ENCODE peak calls at places on chromosomes 3 and 15, in eight cellular contexts. One of them, this sample, is unnamed.

GRCh38 chr3:104392327-104392726 is 974.4 kb upstream of the ALCAM start:
- DNase-seq in Panc1: no peak
- DNase-seq in HL-60: no peak
- DNase-seq in SK-N-SH: no peak
- DNase-seq in stomach: no peak
- DNase-seq in K562: no peak
- DNase-seq in GM12891: no peak
- DNase-seq in suprapubic skin: no peak
- DNase-seq in this sample: no peak

GRCh38 chr15:40743921-40744809 is 10.9 kb downstream of the RMDN3 start:
- DNase-seq in Panc1: no peak
- DNase-seq in HL-60: peak
- DNase-seq in SK-N-SH: no peak
- DNase-seq in stomach: no peak
- DNase-seq in K562: peak
- DNase-seq in GM12891: no peak
- DNase-seq in suprapubic skin: peak
- DNase-seq in this sample: no peak

GRCh38 chr3:53188720-53189119 is 27.7 kb downstream of the PRKCD start:
- DNase-seq in Panc1: no peak
- DNase-seq in HL-60: no peak
- DNase-seq in SK-N-SH: no peak
- DNase-seq in stomach: no peak
- DNase-seq in K562: no peak
- DNase-seq in GM12891: no peak
- DNase-seq in suprapubic skin: no peak
- DNase-seq in this sample: no peak

GRCh38 chr3:196662033-196662432 is 22.5 kb downstream of the NRROS start:
- DNase-seq in Panc1: no peak
- DNase-seq in HL-60: no peak
- DNase-seq in SK-N-SH: no peak
- DNase-seq in stomach: no peak
- DNase-seq in K562: no peak
- DNase-seq in GM12891: no peak
- DNase-seq in suprapubic skin: no peak
- DNase-seq in this sample: no peak

GRCh38 chr3:154122912-154123559 is 1.8 kb downstream of the ARHGEF26 start:
- DNase-seq in Panc1: no peak
- DNase-seq in HL-60: no peak
- DNase-seq in SK-N-SH: no peak
- DNase-seq in stomach: no peak
- DNase-seq in K562: no peak
- DNase-seq in GM12891: no peak
- DNase-seq in suprapubic skin: no peak
- DNase-seq in this sample: peak

GRCh38 chr3:73094951-73095350 is 33.5 kb downstream of the EBLN2 start:
- DNase-seq in Panc1: no peak
- DNase-seq in HL-60: no peak
- DNase-seq in SK-N-SH: no peak
- DNase-seq in stomach: no peak
- DNase-seq in K562: no peak
- DNase-seq in GM12891: no peak
- DNase-seq in suprapubic skin: no peak
- DNase-seq in this sample: no peak

GRCh38 chr3:19815805-19816204 is 118.2 kb downstream of the EFHB start:
- DNase-seq in Panc1: no peak
- DNase-seq in HL-60: no peak
- DNase-seq in SK-N-SH: no peak
- DNase-seq in stomach: no peak
- DNase-seq in K562: no peak
- DNase-seq in GM12891: no peak
- DNase-seq in suprapubic skin: no peak
- DNase-seq in this sample: no peak

GRCh38 chr3:171602072-171602471 is 141.9 kb upstream of the TNIK start:
- DNase-seq in Panc1: no peak
- DNase-seq in HL-60: no peak
- DNase-seq in SK-N-SH: no peak
- DNase-seq in stomach: no peak
- DNase-seq in K562: no peak
- DNase-seq in GM12891: no peak
- DNase-seq in suprapubic skin: no peak
- DNase-seq in this sample: no peak

GRCh38 chr3:13088020-13089006 is 15.1 kb upstream of the IQSEC1 start:
- DNase-seq in Panc1: no peak
- DNase-seq in HL-60: no peak
- DNase-seq in SK-N-SH: no peak
- DNase-seq in stomach: no peak
- DNase-seq in K562: no peak
- DNase-seq in GM12891: no peak
- DNase-seq in suprapubic skin: no peak
- DNase-seq in this sample: no peak

GRCh38 chr3:161096771-161097367 is 8.3 kb downstream of the B3GALNT1 start:
- DNase-seq in Panc1: no peak
- DNase-seq in HL-60: no peak
- DNase-seq in SK-N-SH: peak
- DNase-seq in stomach: peak
- DNase-seq in K562: no peak
- DNase-seq in GM12891: no peak
- DNase-seq in suprapubic skin: no peak
- DNase-seq in this sample: no peak

GRCh38 chr15:89137926-89138325 is 49.7 kb downstream of the ABHD2 start:
- DNase-seq in Panc1: no peak
- DNase-seq in HL-60: no peak
- DNase-seq in SK-N-SH: no peak
- DNase-seq in stomach: no peak
- DNase-seq in K562: no peak
- DNase-seq in GM12891: no peak
- DNase-seq in suprapubic skin: no peak
- DNase-seq in this sample: no peak

GRCh38 chr15:89139613-89140499 is 51.6 kb downstream of the ABHD2 start:
- DNase-seq in Panc1: no peak
- DNase-seq in HL-60: no peak
- DNase-seq in SK-N-SH: peak
- DNase-seq in stomach: no peak
- DNase-seq in K562: no peak
- DNase-seq in GM12891: no peak
- DNase-seq in suprapubic skin: no peak
- DNase-seq in this sample: no peak

GRCh38 chr15:89136818-89137772 is 48.8 kb downstream of the ABHD2 start:
- DNase-seq in Panc1: no peak
- DNase-seq in HL-60: no peak
- DNase-seq in SK-N-SH: no peak
- DNase-seq in stomach: no peak
- DNase-seq in K562: no peak
- DNase-seq in GM12891: no peak
- DNase-seq in suprapubic skin: no peak
- DNase-seq in this sample: no peak

GRCh38 chr15:89140595-89140994 is 52.3 kb downstream of the ABHD2 start:
- DNase-seq in Panc1: no peak
- DNase-seq in HL-60: no peak
- DNase-seq in SK-N-SH: no peak
- DNase-seq in stomach: no peak
- DNase-seq in K562: no peak
- DNase-seq in GM12891: no peak
- DNase-seq in suprapubic skin: no peak
- DNase-seq in this sample: no peak

DNA sequence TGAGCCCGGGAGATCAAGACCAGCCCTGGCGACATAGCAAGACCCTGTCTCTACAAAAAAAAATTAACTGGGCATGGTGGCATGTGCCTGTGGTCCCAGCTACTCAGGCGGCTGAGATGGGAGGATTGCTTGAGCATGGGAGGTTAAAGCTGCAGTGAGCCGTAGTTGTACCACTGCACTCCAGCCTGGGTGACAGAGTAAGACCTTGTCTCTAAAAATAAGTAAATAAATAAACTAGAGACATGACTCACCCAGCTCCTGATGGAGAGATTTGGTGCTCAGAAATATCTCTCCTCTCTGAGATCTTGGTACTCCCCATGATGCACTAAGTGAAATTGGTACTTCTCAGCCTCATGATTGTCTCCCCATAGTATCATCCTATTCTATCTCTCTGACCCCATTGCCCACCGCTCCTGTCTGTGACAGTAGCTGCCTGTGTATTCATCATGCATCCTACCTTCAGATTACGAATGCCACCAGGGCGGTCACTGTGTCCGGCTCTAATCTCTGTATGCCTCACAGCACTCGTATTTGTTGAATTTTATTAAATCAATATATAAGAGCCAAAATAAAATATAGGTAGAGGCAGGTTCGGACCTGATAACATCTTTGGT is 50.9 kb downstream of the ABHD2 start:
- DNase-seq in Panc1: no peak
- DNase-seq in HL-60: no peak
- DNase-seq in SK-N-SH: no peak
- DNase-seq in stomach: no peak
- DNase-seq in K562: no peak
- DNase-seq in GM12891: no peak
- DNase-seq in suprapubic skin: no peak
- DNase-seq in this sample: no peak
- TF ChIP-seq POLR2AphosphoS5 in Panc1: no peak
- TF ChIP-seq POLR2AphosphoS5 in HL-60: no peak
- TF ChIP-seq POLR2AphosphoS5 in SK-N-SH: no peak
- TF ChIP-seq POLR2AphosphoS5 in stomach: no peak
- TF ChIP-seq POLR2AphosphoS5 in K562: no peak
- TF ChIP-seq POLR2AphosphoS5 in GM12891: no peak
- TF ChIP-seq POLR2AphosphoS5 in suprapubic skin: no peak
- TF ChIP-seq POLR2AphosphoS5 in this sample: no peak

GRCh38 chr3:124826703-124827102 is 60.5 kb downstream of the ITGB5 start:
- DNase-seq in Panc1: peak
- DNase-seq in HL-60: no peak
- DNase-seq in SK-N-SH: no peak
- DNase-seq in stomach: no peak
- DNase-seq in K562: no peak
- DNase-seq in GM12891: no peak
- DNase-seq in suprapubic skin: no peak
- DNase-seq in this sample: peak
- TF ChIP-seq POLR2AphosphoS5 in Panc1: no peak
- TF ChIP-seq POLR2AphosphoS5 in HL-60: no peak
- TF ChIP-seq POLR2AphosphoS5 in SK-N-SH: no peak
- TF ChIP-seq POLR2AphosphoS5 in stomach: no peak
- TF ChIP-seq POLR2AphosphoS5 in K562: no peak
- TF ChIP-seq POLR2AphosphoS5 in GM12891: no peak
- TF ChIP-seq POLR2AphosphoS5 in suprapubic skin: no peak
- TF ChIP-seq POLR2AphosphoS5 in this sample: peak

GRCh38 chr3:58010562-58010961 is 2.3 kb downstream of the FLNB start:
- DNase-seq in Panc1: no peak
- DNase-seq in HL-60: no peak
- DNase-seq in SK-N-SH: peak
- DNase-seq in stomach: no peak
- DNase-seq in K562: no peak
- DNase-seq in GM12891: no peak
- DNase-seq in suprapubic skin: no peak
- DNase-seq in this sample: no peak

GRCh38 chr3:58009749-58010535 is 1.7 kb downstream of the FLNB start:
- DNase-seq in Panc1: no peak
- DNase-seq in HL-60: no peak
- DNase-seq in SK-N-SH: no peak
- DNase-seq in stomach: peak
- DNase-seq in K562: no peak
- DNase-seq in GM12891: no peak
- DNase-seq in suprapubic skin: no peak
- DNase-seq in this sample: peak

GRCh38 chr3:58009026-58009748 is 965 bp downstream of the FLNB start:
- DNase-seq in Panc1: no peak
- DNase-seq in HL-60: no peak
- DNase-seq in SK-N-SH: peak
- DNase-seq in stomach: peak
- DNase-seq in K562: peak
- DNase-seq in GM12891: peak
- DNase-seq in suprapubic skin: peak
- DNase-seq in this sample: no peak

GRCh38 chr3:58006661-58007060 is 1.6 kb upstream of the FLNB start:
- DNase-seq in Panc1: no peak
- DNase-seq in HL-60: no peak
- DNase-seq in SK-N-SH: no peak
- DNase-seq in stomach: no peak
- DNase-seq in K562: no peak
- DNase-seq in GM12891: no peak
- DNase-seq in suprapubic skin: no peak
- DNase-seq in this sample: no peak

GRCh38 chr3:58008140-58009025 is at the start of gene FLNB:
- DNase-seq in Panc1: no peak
- DNase-seq in HL-60: peak
- DNase-seq in SK-N-SH: peak
- DNase-seq in stomach: peak
- DNase-seq in K562: peak
- DNase-seq in GM12891: peak
- DNase-seq in suprapubic skin: no peak
- DNase-seq in this sample: peak
- TF ChIP-seq POLR2AphosphoS5 in Panc1: peak
- TF ChIP-seq POLR2AphosphoS5 in HL-60: peak
- TF ChIP-seq POLR2AphosphoS5 in SK-N-SH: peak
- TF ChIP-seq POLR2AphosphoS5 in stomach: peak
- TF ChIP-seq POLR2AphosphoS5 in K562: no peak
- TF ChIP-seq POLR2AphosphoS5 in GM12891: peak
- TF ChIP-seq POLR2AphosphoS5 in suprapubic skin: no peak
- TF ChIP-seq POLR2AphosphoS5 in this sample: peak

DNA sequence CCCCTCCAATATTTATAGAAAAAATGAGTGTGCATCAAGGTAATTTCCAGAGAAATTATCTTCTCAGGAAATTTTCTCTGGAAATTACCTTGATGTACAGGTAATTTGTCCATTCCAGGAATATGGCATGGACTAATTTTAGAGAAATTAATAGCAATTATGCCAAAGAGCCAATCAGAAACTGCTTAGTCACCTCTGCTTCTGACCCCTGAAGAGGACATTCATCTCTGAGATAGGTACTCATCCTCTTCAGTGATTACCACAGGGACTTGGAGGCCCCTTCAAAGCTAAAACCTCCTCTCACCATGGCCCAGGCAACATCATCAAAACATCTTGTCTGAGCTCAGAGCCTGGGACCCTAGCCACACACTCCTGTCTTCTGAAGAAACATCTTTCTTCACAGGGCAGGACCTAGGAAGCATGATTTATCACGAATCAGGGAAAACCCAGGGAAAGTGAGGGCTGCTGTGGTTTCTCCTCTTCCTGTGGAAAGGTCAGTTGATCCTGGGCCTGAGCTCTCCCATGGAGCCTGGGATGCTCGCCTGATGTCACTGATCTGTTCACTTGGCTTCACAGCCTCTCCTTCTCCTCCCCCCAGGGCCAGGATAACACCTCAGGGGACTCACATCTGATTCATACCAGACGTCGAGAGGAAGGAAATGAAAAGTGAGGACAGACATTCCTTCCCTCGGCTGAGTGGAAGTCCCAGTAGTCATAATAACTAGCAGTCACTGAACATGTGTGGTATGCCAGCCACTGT is 210.5 kb downstream of the DTWD1 start:
- DNase-seq in Panc1: no peak
- DNase-seq in HL-60: no peak
- DNase-seq in SK-N-SH: no peak
- DNase-seq in stomach: no peak
- DNase-seq in K562: no peak
- DNase-seq in GM12891: no peak
- DNase-seq in suprapubic skin: peak
- DNase-seq in this sample: no peak
- TF ChIP-seq POLR2AphosphoS5 in Panc1: no peak
- TF ChIP-seq POLR2AphosphoS5 in HL-60: peak
- TF ChIP-seq POLR2AphosphoS5 in SK-N-SH: no peak
- TF ChIP-seq POLR2AphosphoS5 in stomach: no peak
- TF ChIP-seq POLR2AphosphoS5 in K562: no peak
- TF ChIP-seq POLR2AphosphoS5 in GM12891: no peak
- TF ChIP-seq POLR2AphosphoS5 in suprapubic skin: no peak
- TF ChIP-seq POLR2AphosphoS5 in this sample: no peak

GRCh38 chr3:117191245-117191644 is 481.7 kb downstream of the TUSC7 start:
- DNase-seq in Panc1: no peak
- DNase-seq in HL-60: no peak
- DNase-seq in SK-N-SH: no peak
- DNase-seq in stomach: no peak
- DNase-seq in K562: no peak
- DNase-seq in GM12891: no peak
- DNase-seq in suprapubic skin: no peak
- DNase-seq in this sample: no peak
- TF ChIP-seq POLR2AphosphoS5 in Panc1: no peak
- TF ChIP-seq POLR2AphosphoS5 in HL-60: no peak
- TF ChIP-seq POLR2AphosphoS5 in SK-N-SH: no peak
- TF ChIP-seq POLR2AphosphoS5 in stomach: no peak
- TF ChIP-seq POLR2AphosphoS5 in K562: no peak
- TF ChIP-seq POLR2AphosphoS5 in GM12891: no peak
- TF ChIP-seq POLR2AphosphoS5 in suprapubic skin: no peak
- TF ChIP-seq POLR2AphosphoS5 in this sample: no peak